ENCODE peak calls at places on chromosomes 11 and 22, in six cellular contexts. V, W, R, K, Y and C are unnamed samples.

GRCh38 chr11:130909650-130910049 is 6.6 kb downstream of the SNX19 start:
- DNase-seq in V (no peak), W (no peak), R (no peak), K (no peak), Y (no peak), C (no peak)

GRCh38 chr22:40597541-40598453 is 38.7 kb downstream of the MRTFA start:
- DNase-seq in V (no peak), W (no peak), R (no peak), K (no peak), Y (no peak), C (no peak)

GRCh38 chr11:72585762-72586590 is 88.2 kb downstream of the PDE2A start:
- DNase-seq in V (peak), W (peak), R (peak), K (peak), Y (peak), C (no peak)

GRCh38 chr11:28757725-28758515 is 649.7 kb downstream of the METTL15 start:
- DNase-seq in V (no peak), W (no peak), R (no peak), K (no peak), Y (no peak), C (no peak)

GRCh38 chr11:73047773-73048371 is 94.2 kb downstream of the FCHSD2 start:
- DNase-seq in V (no peak), W (no peak), R (no peak), K (no peak), Y (no peak), C (no peak)

GRCh38 chr11:65298655-65299179 is 15.9 kb upstream of the CDC42EP2 start:
- DNase-seq in V (no peak), W (no peak), R (no peak), K (no peak), Y (no peak), C (no peak)

GRCh38 chr11:130646881-130647280 is 198.4 kb downstream of the ADAMTS15 start:
- DNase-seq in V (no peak), W (no peak), R (no peak), K (no peak), Y (no peak), C (no peak)

GRCh38 chr11:85965202-85965601 is 103.7 kb downstream of the PICALM start:
- DNase-seq in V (no peak), W (no peak), R (no peak), K (no peak), Y (no peak), C (no peak)

GRCh38 chr11:65109231-65110198 is 2.2 kb upstream of the TM7SF2 start:
- DNase-seq in V (no peak), W (no peak), R (peak), K (no peak), Y (no peak), C (no peak)

GRCh38 chr22:29268511-29269229 is 602 bp downstream of the EWSR1 start:
- DNase-seq in V (peak), W (no peak), R (peak), K (no peak), Y (no peak), C (no peak)

GRCh38 chr11:64226507-64227051 is 505 bp downstream of the NUDT22 start:
- DNase-seq in V (no peak), W (peak), R (peak), K (peak), Y (peak), C (no peak)

GRCh38 chr11:118342503-118343161 is at the start of gene CD3D:
- DNase-seq in V (no peak), W (no peak), R (no peak), K (no peak), Y (peak), C (no peak)

GRCh38 chr11:63212742-63213141 is 30.7 kb downstream of the SLC22A25 start:
- DNase-seq in V (no peak), W (no peak), R (peak), K (no peak), Y (no peak), C (no peak)

GRCh38 chr11:32893947-32894827 is 1.6 kb downstream of the QSER1 start:
- DNase-seq in V (peak), W (peak), R (peak), K (no peak), Y (no peak), C (no peak)

GRCh38 chr11:121630041-121630440 is 177.3 kb upstream of the SORL1-AS1 start:
- DNase-seq in V (no peak), W (no peak), R (no peak), K (no peak), Y (no peak), C (no peak)

GRCh38 chr11:73989156-73989555 is 6.5 kb upstream of the UCP2 start:
- DNase-seq in V (no peak), W (no peak), R (no peak), K (no peak), Y (no peak), C (no peak)

GRCh38 chr11:102914238-102915043 is 39.7 kb upstream of the MMP12 start:
- DNase-seq in V (no peak), W (peak), R (peak), K (no peak), Y (no peak), C (no peak)

GRCh38 chr22:23856721-23857605 is 712 bp upstream of the SLC2A11 start:
- DNase-seq in V (peak), W (peak), R (no peak), K (no peak), Y (no peak), C (no peak)

GRCh38 chr11:34454308-34455032 is 15.7 kb downstream of the CAT start:
- DNase-seq in V (no peak), W (no peak), R (no peak), K (no peak), Y (no peak), C (no peak)

GRCh38 chr11:47991266-47991830 is 11.0 kb downstream of the PTPRJ start:
- DNase-seq in V (peak), W (peak), R (no peak), K (peak), Y (no peak), C (no peak)

GRCh38 chr11:133904818-133905515 is 51.8 kb downstream of the IGSF9B start:
- DNase-seq in V (no peak), W (no peak), R (no peak), K (no peak), Y (no peak), C (no peak)

GRCh38 chr11:124608146-124608545 is 3.1 kb upstream of the PANX3 start:
- DNase-seq in V (no peak), W (no peak), R (no peak), K (no peak), Y (no peak), C (no peak)

GRCh38 chr11:83523676-83524075 is 237.5 kb upstream of the CCDC90B start:
- DNase-seq in V (no peak), W (no peak), R (no peak), K (no peak), Y (no peak), C (no peak)

GRCh38 chr11:76201672-76202412 is 4.5 kb downstream of the WNT11 start:
- DNase-seq in V (no peak), W (no peak), R (no peak), K (no peak), Y (no peak), C (no peak)

GRCh38 chr11:9738126-9738525 is 74.2 kb downstream of the SWAP70 start:
- DNase-seq in V (no peak), W (no peak), R (no peak), K (no peak), Y (no peak), C (no peak)

GRCh38 chr11:44767421-44767820 is 40.7 kb downstream of the TSPAN18 start:
- DNase-seq in V (no peak), W (no peak), R (no peak), K (no peak), Y (no peak), C (no peak)

GRCh38 chr11:40183073-40184064 is 1276.1 kb downstream of the LRRC4C start:
- DNase-seq in V (no peak), W (no peak), R (peak), K (no peak), Y (no peak), C (no peak)

GRCh38 chr11:20448838-20449237 is 61.3 kb downstream of the PRMT3 start:
- DNase-seq in V (no peak), W (no peak), R (no peak), K (no peak), Y (no peak), C (no peak)

GRCh38 chr11:117986981-117987495 is 844 bp downstream of the IL10RA start:
- DNase-seq in V (no peak), W (no peak), R (peak), K (no peak), Y (no peak), C (no peak)

GRCh38 chr11:113690619-113691569 is 15.2 kb downstream of the TMPRSS5 start:
- DNase-seq in V (no peak), W (peak), R (peak), K (peak), Y (no peak), C (no peak)

GRCh38 chr22:49824936-49825335 is 2.7 kb downstream of the BRD1 start:
- DNase-seq in V (no peak), W (no peak), R (no peak), K (no peak), Y (no peak), C (no peak)

GRCh38 chr11:91932151-91932821 is 292.3 kb upstream of the FAT3 start:
- DNase-seq in V (no peak), W (no peak), R (no peak), K (no peak), Y (no peak), C (no peak)

GRCh38 chr11:74877132-74877531 is 71.8 kb downstream of the XRRA1 start:
- DNase-seq in V (no peak), W (no peak), R (no peak), K (no peak), Y (no peak), C (no peak)

GRCh38 chr11:95092549-95093324 is 3.1 kb downstream of the ENDOD1 start:
- DNase-seq in V (no peak), W (peak), R (no peak), K (no peak), Y (no peak), C (no peak)
- TF ChIP-seq CTCF in V (no peak), W (peak), R (no peak), K (peak), Y (peak), C (no peak)

GRCh38 chr22:46777609-46777970 is 15.1 kb downstream of the TBC1D22A start:
- DNase-seq in V (no peak), W (no peak), R (peak), K (no peak), Y (peak), C (no peak)

GRCh38 chr22:46776486-46776826 is 14.0 kb downstream of the TBC1D22A start:
- DNase-seq in V (no peak), W (no peak), R (no peak), K (no peak), Y (no peak), C (no peak)

GRCh38 chr22:46775789-46776485 is 13.5 kb downstream of the TBC1D22A start:
- DNase-seq in V (no peak), W (no peak), R (no peak), K (no peak), Y (no peak), C (no peak)

GRCh38 chr22:46775364-46775758 is 12.9 kb downstream of the TBC1D22A start:
- DNase-seq in V (no peak), W (no peak), R (no peak), K (no peak), Y (no peak), C (no peak)

GRCh38 chr22:46776876-46777608 is 14.6 kb downstream of the TBC1D22A start:
- DNase-seq in V (no peak), W (no peak), R (peak), K (no peak), Y (no peak), C (no peak)
- TF ChIP-seq CTCF in V (no peak), W (no peak), R (no peak), K (no peak), Y (no peak), C (no peak)

DNA sequence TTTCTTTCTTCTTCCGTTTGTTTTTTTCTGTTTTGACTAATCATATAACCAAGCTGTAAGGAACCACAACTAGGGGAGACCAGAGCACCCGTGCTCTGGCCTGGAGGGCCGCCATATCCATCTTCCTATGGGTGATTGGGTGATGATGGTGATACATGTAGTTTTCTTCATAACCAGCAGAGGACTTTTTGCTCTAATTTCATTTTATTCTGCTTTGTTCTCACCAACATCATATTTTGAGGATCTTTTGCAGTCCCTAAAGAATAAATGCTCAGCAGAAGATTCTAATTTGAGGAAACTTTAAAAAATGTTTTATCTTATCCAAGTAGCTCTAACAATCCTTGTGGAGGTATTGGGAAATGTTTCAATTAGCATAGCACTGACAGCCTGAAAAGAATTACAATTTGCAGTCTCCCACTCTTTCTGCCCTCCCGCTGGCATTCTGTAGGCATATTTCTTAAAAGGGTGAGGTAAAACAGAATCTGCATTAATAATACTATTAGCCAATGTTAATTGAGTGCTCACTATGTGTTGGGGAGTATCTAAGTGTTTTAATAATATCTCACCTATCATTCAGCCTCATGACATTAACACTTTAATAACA is 544.0 kb downstream of the NTM start:
- DNase-seq in V (no peak), W (no peak), R (peak), K (no peak), Y (no peak), C (no peak)
- TF ChIP-seq CTCF in V (no peak), W (no peak), R (no peak), K (no peak), Y (no peak), C (no peak)

GRCh38 chr11:110317516-110317932 is 21.1 kb upstream of the RDX start:
- DNase-seq in V (no peak), W (no peak), R (no peak), K (no peak), Y (no peak), C (no peak)
- TF ChIP-seq CTCF in V (no peak), W (no peak), R (no peak), K (no peak), Y (no peak), C (no peak)

GRCh38 chr11:13486926-13487660 is 8.7 kb downstream of the PTH start:
- DNase-seq in V (no peak), W (peak), R (peak), K (no peak), Y (peak), C (no peak)

GRCh38 chr11:13487661-13488030 is 8.2 kb downstream of the PTH start:
- DNase-seq in V (no peak), W (peak), R (peak), K (no peak), Y (no peak), C (no peak)
- TF ChIP-seq CTCF in V (no peak), W (peak), R (peak), K (no peak), Y (peak), C (no peak)

DNA sequence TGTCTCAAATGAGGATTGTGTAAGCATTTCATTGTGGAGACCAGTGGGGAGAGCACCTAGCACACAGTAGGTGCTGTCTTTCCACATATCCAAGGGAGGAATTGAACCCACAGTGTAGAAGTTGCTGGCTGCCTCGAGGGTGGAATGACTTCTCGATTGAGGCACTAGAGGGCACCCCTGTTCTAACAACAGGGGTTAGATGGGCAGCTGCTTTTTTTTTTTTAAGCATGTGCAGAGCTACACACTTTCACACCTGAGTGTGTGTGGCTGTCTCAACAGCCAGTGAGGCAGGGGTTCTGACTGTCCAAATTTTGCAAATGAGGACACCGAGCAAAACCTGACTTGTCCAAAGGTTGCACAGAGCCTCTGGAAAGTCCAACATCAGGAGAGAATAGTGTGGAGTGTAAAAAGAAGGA is 118.2 kb upstream of the CRYBB3 start:
- DNase-seq in V (peak), W (peak), R (peak), K (no peak), Y (peak), C (no peak)
- TF ChIP-seq CTCF in V (no peak), W (peak), R (peak), K (peak), Y (peak), C (no peak)

GRCh38 chr11:78786086-78786485 is 211.4 kb upstream of the NARS2 start:
- DNase-seq in V (no peak), W (no peak), R (no peak), K (no peak), Y (no peak), C (no peak)
- TF ChIP-seq CTCF in V (no peak), W (no peak), R (no peak), K (no peak), Y (no peak), C (no peak)

GRCh38 chr11:12121011-12121410 is 10.6 kb downstream of the MICAL2 start:
- DNase-seq in V (no peak), W (no peak), R (no peak), K (no peak), Y (no peak), C (no peak)

GRCh38 chr11:12121504-12121903 is 11.1 kb downstream of the MICAL2 start:
- DNase-seq in V (no peak), W (no peak), R (no peak), K (no peak), Y (no peak), C (no peak)

GRCh38 chr11:12123799-12124198 is 13.4 kb downstream of the MICAL2 start:
- DNase-seq in V (no peak), W (no peak), R (no peak), K (no peak), Y (no peak), C (no peak)

GRCh38 chr11:12123177-12123576 is 12.8 kb downstream of the MICAL2 start:
- DNase-seq in V (no peak), W (no peak), R (no peak), K (no peak), Y (no peak), C (no peak)

DNA sequence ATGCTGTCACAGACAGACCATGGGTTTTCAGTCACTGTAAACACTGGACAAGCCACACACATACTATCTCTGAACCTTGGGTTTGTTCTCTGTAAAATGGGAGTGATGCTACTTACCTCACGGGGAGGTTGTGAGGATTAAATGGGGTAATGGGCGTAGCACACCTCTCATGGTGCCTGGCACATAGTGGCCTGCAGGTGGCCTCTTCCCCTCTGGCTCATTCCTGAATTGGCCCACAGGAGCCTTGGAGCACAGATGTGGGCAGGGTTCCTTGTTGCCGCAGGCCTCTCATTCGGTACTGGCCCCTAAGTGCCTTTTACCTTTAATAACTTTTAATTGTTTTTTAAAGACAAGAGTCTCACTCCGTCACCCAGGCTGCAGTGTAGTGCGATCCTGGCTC is 11.7 kb downstream of the MICAL2 start:
- DNase-seq in V (no peak), W (no peak), R (no peak), K (no peak), Y (no peak), C (no peak)
- TF ChIP-seq CTCF in V (no peak), W (no peak), R (peak), K (peak), Y (peak), C (no peak)